ENCODE peak calls at places on chromosomes 16 and 17, in seven cellular contexts. F, Y, G, P, W, J and U are unnamed samples.

GRCh38 chr16:87701066-87701425 is 64.7 kb downstream of the KLHDC4 start:
- DNase-seq in W (no peak), Y (no peak), F (no peak), G (no peak), P (no peak), J (no peak), U (no peak)

GRCh38 chr16:17367932-17368331 is 102.8 kb downstream of the XYLT1 start:
- DNase-seq in F (peak), P (no peak), Y (peak), W (no peak), G (peak), J (peak), U (peak)

GRCh38 chr17:28948342-28948741 is 3.0 kb downstream of the PHF12 start:
- DNase-seq in F (no peak), J (no peak), W (no peak), G (no peak), Y (no peak), P (no peak), U (no peak)

GRCh38 chr16:63617047-63617989 is 1504.5 kb downstream of the CDH11 start:
- DNase-seq in W (peak), G (no peak), J (no peak), Y (peak), F (no peak), P (no peak), U (peak)

GRCh38 chr17:64984181-64984580 is 64.9 kb upstream of the LRRC37A3 start:
- DNase-seq in J (no peak), W (no peak), Y (no peak), F (no peak), G (no peak), P (no peak), U (no peak)

GRCh38 chr16:86343111-86343642 is 167.2 kb upstream of the FOXF1 start:
- DNase-seq in J (peak), F (peak), G (peak), P (peak), Y (no peak), W (peak), U (peak)

GRCh38 chr16:3902731-3903130 is 22.2 kb upstream of the CREBBP start:
- DNase-seq in G (peak), Y (no peak), W (no peak), F (peak), J (peak), P (no peak), U (no peak)

GRCh38 chr16:31487076-31487719 is 4.3 kb downstream of the SLC5A2 start:
- DNase-seq in F (no peak), Y (no peak), G (no peak), J (no peak), W (no peak), P (no peak), U (no peak)

GRCh38 chr17:42409467-42410351 is 13.3 kb downstream of the CAVIN1 start:
- DNase-seq in Y (no peak), W (peak), F (peak), J (peak), G (peak), P (peak), U (no peak)

GRCh38 chr17:35587074-35587961 is at the start of gene AP2B1:
- DNase-seq in J (peak), W (peak), F (peak), P (peak), G (peak), Y (peak), U (peak)

GRCh38 chr17:68595496-68595895 is 5.7 kb downstream of the FAM20A start:
- DNase-seq in P (no peak), F (no peak), Y (no peak), J (no peak), G (no peak), W (peak), U (no peak)

GRCh38 chr17:39736319-39737165 is 1.2 kb upstream of the GRB7 start:
- DNase-seq in F (no peak), J (no peak), G (no peak), Y (no peak), W (no peak), P (no peak), U (no peak)

GRCh38 chr17:73349647-73350046 is 37.8 kb upstream of the CDC42EP4 start:
- DNase-seq in G (no peak), J (no peak), P (no peak), W (no peak), Y (no peak), F (no peak), U (no peak)

GRCh38 chr17:79811036-79811887 is 14.4 kb upstream of the CBX8 start:
- DNase-seq in G (no peak), F (peak), J (no peak), P (no peak), Y (peak), W (no peak), U (peak)

GRCh38 chr17:28763804-28764266 is 20.0 kb downstream of the TRAF4 start:
- DNase-seq in Y (peak), F (peak), P (peak), G (peak), W (peak), J (peak), U (peak)

GRCh38 chr17:78342438-78343098 is 17.3 kb downstream of the SOCS3 start:
- DNase-seq in G (peak), Y (no peak), J (peak), F (peak), P (no peak), W (peak), U (no peak)

GRCh38 chr17:81409190-81409935 is 14.1 kb downstream of the BAHCC1 start:
- DNase-seq in G (no peak), F (no peak), J (no peak), P (no peak), W (no peak), Y (no peak), U (peak)

GRCh38 chr17:57965521-57966160 is 10.4 kb upstream of the CUEDC1 start:
- DNase-seq in P (no peak), Y (no peak), J (no peak), F (no peak), W (no peak), G (no peak), U (no peak)

GRCh38 chr17:30267625-30268024 is 24.1 kb downstream of the BLMH start:
- DNase-seq in G (peak), Y (no peak), P (no peak), J (peak), W (no peak), F (no peak), U (no peak)

GRCh38 chr17:19727466-19728113 is 11.2 kb upstream of the SLC47A2 start:
- DNase-seq in P (peak), W (peak), Y (no peak), F (peak), G (peak), J (peak), U (no peak)

GRCh38 chr16:50653633-50654524 is 27.2 kb downstream of the SNX20 start:
- DNase-seq in P (no peak), G (no peak), W (no peak), J (no peak), F (no peak), Y (no peak), U (no peak)

GRCh38 chr17:74260525-74260850 is 13.5 kb upstream of the DNAI2 start:
- DNase-seq in J (no peak), F (no peak), P (no peak), G (no peak), W (no peak), Y (no peak), U (no peak)

GRCh38 chr16:50304467-50305440 is 38.4 kb downstream of the ADCY7 start:
- DNase-seq in J (no peak), F (peak), G (no peak), P (no peak), Y (no peak), W (no peak), U (no peak)

GRCh38 chr17:6153416-6153815 is 83.2 kb downstream of the WSCD1 start:
- DNase-seq in F (no peak), P (no peak), G (no peak), Y (no peak), J (no peak), W (no peak), U (no peak)

DNA sequence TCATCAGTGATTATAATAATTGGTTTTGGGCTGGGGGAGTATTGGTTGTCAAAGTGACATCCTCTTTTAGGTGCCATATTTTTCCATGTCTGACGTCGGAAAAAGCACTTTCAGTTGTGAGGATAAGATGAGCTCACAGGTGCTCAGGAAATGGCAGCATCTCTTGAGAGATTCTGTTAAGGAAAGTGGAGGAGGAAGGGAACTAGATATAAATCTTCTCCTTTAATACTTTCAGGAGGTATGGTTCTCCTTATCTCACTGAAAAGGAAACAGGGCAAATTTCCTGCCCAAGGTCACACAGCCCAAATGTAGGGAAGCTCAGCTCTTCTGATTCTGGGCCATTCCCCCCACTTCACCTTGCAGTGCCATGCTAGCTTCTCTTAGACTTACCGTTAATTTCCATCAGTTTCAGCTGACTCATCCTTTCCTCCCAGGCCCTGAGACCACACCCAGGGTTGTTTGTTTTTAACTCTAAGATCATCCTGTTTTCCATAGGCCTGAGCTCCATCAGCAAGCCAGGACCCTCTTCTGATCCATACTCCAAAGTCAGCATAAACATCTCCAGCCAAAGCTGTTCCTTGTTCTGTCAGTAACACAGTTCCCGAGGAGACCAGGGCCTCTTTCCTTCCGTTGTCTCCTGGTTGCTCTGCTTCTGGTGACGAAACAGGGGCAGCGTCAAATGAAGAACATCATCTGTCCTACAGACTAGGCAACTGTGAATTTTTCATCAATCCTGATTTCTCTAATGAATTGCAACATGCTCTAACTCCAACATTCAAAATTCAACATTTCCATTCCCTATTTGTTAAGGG is 83.7 kb upstream of the HNF1B start:
- DNase-seq in Y (no peak), J (no peak), F (peak), W (peak), G (no peak), P (no peak), U (no peak)
- H3K4me3 ChIP-seq in Y (no peak), J (no peak), F (no peak), W (no peak), G (no peak), P (no peak), U (no peak)

GRCh38 chr16:284204-285120 is 1.5 kb downstream of the PDIA2 start:
- DNase-seq in P (no peak), F (no peak), G (no peak), J (no peak), Y (no peak), W (no peak), U (no peak)

GRCh38 chr16:287981-288920 is 5.3 kb downstream of the PDIA2 start:
- DNase-seq in J (no peak), Y (no peak), P (no peak), G (no peak), W (no peak), F (no peak), U (no peak)

GRCh38 chr16:287298-287811 is 4.4 kb downstream of the PDIA2 start:
- DNase-seq in G (no peak), P (no peak), J (no peak), F (no peak), W (no peak), Y (no peak), U (peak)

GRCh38 chr16:285146-286055 is 2.4 kb downstream of the PDIA2 start:
- DNase-seq in W (no peak), J (no peak), Y (no peak), F (no peak), P (no peak), G (no peak), U (no peak)

DNA sequence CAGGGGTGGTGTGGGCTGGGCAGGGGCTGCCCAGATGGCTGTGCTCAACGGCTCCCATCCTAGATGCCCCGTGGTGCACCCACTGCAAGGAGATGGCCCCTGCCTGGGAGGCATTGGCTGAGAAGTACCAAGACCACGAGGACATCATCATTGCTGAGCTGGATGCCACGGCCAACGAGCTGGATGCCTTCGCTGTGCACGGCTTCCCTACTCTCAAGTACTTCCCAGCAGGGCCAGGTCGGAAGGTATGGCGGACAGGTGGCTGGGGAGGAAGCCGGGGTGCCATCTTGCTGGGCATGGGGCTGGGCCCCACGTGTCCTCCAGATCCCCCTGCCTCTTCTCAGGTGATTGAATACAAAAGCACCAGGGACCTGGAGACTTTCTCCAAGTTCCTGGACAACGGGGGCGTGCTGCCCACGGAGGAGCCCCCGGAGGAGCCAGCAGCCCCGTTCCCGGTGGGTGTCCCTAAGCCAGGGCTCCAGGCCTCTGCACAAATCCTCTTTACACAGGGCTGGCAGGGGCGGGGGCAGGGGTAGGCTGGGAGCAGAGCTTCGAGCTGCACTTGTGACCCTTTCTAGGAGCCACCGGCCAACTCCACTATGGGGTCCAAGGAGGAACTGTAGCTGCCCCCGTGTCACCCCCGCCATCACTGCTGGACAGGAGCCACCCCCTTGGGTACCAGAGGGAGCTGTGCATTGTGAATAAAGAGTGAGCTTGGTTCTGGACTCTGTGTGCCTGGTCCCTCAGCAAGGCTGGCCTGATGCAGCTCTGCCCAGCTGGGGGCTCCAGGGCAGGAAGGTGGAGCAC is 3.7 kb downstream of the PDIA2 start:
- DNase-seq in W (no peak), Y (no peak), F (no peak), P (no peak), G (no peak), J (no peak), U (no peak)
- H3K4me3 ChIP-seq in W (no peak), Y (no peak), F (no peak), P (no peak), G (no peak), J (no peak), U (no peak)

GRCh38 chr16:89655062-89655643 is 2.4 kb downstream of the CHMP1A start:
- DNase-seq in Y (no peak), F (no peak), G (no peak), P (no peak), W (no peak), J (no peak), U (no peak)
- H3K4me3 ChIP-seq in Y (no peak), F (no peak), G (no peak), P (no peak), W (no peak), J (no peak), U (no peak)

DNA sequence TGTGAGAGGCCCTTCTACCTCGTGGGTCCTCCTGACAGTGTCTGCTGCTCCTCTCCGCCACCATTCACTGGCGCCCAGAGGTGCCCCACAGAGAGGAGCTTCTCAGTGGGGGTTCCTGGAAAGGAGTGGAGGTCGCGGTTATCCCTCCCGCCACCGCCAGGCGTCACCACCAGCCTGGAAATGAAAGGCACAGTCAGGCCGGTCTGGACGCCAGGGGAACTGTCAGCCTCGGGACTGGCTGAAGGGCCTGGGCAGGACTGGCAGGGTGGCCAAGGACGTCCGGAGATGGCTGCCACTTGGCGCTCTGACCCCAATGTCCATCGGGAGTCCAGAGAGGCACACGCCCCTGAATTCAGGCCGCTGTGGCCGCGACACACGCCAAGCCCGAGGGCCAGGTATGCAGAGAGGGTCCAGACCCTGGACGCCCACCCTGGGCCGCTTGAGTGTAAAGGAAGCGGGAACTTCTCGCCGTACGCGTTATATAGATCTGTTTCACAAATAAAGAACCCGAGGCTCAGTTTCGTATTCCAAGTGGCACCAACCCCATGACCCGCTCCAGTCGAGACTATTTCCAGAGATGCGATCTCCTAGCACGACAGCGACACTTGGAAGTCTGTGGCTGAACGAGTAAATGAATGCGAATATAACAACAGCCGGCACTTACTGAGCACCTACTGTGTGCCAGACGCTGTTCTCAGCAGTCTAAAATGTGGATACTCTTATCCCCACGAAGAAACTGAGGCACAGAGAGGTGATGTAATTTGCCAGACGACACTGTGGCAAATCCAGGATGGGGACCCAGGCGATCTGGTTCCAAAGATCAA is 7.6 kb upstream of the NXPH3 start:
- DNase-seq in P (peak), G (peak), Y (peak), W (peak), F (peak), J (peak), U (peak)
- H3K4me3 ChIP-seq in P (peak), G (peak), Y (no peak), W (peak), F (peak), J (peak), U (peak)

GRCh38 chr17:71033336-71033735 is 864.0 kb downstream of the KCNJ2 start:
- DNase-seq in P (no peak), J (no peak), W (no peak), Y (peak), F (no peak), G (peak), U (no peak)
- H3K4me3 ChIP-seq in P (no peak), J (no peak), W (no peak), Y (no peak), F (no peak), G (no peak), U (no peak)

GRCh38 chr17:60422162-60422665 is at the start of gene CHCT1:
- DNase-seq in F (no peak), P (no peak), Y (no peak), J (no peak), G (no peak), W (no peak), U (no peak)
- H3K4me3 ChIP-seq in F (peak), P (peak), Y (peak), J (peak), G (peak), W (peak), U (peak)

GRCh38 chr16:11621539-11621919 is 34.8 kb upstream of the LITAF start:
- DNase-seq in G (no peak), J (no peak), F (no peak), W (no peak), Y (no peak), P (no peak), U (no peak)

GRCh38 chr16:11619327-11619851 is 32.7 kb upstream of the LITAF start:
- DNase-seq in F (no peak), Y (no peak), P (no peak), J (no peak), G (no peak), W (peak), U (no peak)

GRCh38 chr16:11624205-11624604 is 37.5 kb upstream of the LITAF start:
- DNase-seq in J (no peak), P (no peak), Y (no peak), W (no peak), F (no peak), G (no peak), U (no peak)

GRCh38 chr16:11620243-11621003 is 33.7 kb upstream of the LITAF start:
- DNase-seq in P (no peak), W (no peak), G (no peak), F (no peak), Y (no peak), J (no peak), U (no peak)

GRCh38 chr16:11621920-11622651 is 35.4 kb upstream of the LITAF start:
- DNase-seq in G (no peak), F (no peak), Y (no peak), W (peak), J (no peak), P (no peak), U (no peak)
- H3K4me3 ChIP-seq in G (no peak), F (peak), Y (no peak), W (peak), J (no peak), P (peak), U (no peak)